ENCODE peak calls at places on chromosomes 4 and X, in ten cellular contexts. A is dorsolateral prefrontal cortex; Z is NCI-H1105; C is fibroblast of mammary gland; T is GM18507; Y is caudate nucleus; U is psoas muscle; N is AG20443; I is stimulated activated CD4-positive, alpha-beta T cell treated with anti-CD3 and anti-CD28 coated beads, Interleukin-2, amount 100 ng/mL, for 48 hours; F is glutamatergic neuron. W is an unnamed sample.

GRCh38 chr4:15144249-15144966 is 142.1 kb downstream of the CPEB2 start:
- DNase-seq in A (no peak), Z (peak), C (no peak), T (no peak), Y (no peak), U (no peak), N (no peak), I (no peak), F (no peak), W (no peak)

GRCh38 chr4:17309567-17310268 is 202.2 kb downstream of the QDPR start:
- DNase-seq in A (no peak), Z (no peak), C (peak), T (no peak), Y (no peak), U (no peak), N (no peak), I (no peak), F (no peak), W (peak)

GRCh38 chr4:57981123-57981522 is 870.9 kb upstream of the IGFBP7 start:
- DNase-seq in A (no peak), Z (no peak), C (no peak), T (no peak), Y (no peak), U (no peak), N (no peak), I (no peak), F (no peak), W (no peak)

GRCh38 chrX:119981286-119982070 is 37.9 kb upstream of the NKAP start:
- DNase-seq in A (no peak), Z (peak), C (peak), T (no peak), Y (no peak), U (no peak), N (peak), I (no peak), F (peak), W (peak)

GRCh38 chrX:48939417-48940228 is 17.8 kb downstream of the OTUD5 start:
- DNase-seq in A (no peak), Z (no peak), C (no peak), T (no peak), Y (no peak), U (no peak), N (no peak), I (no peak), F (no peak), W (no peak)

GRCh38 chrX:94744786-94745185 is 1070.8 kb downstream of the FAM133A start:
- DNase-seq in A (no peak), Z (no peak), C (no peak), T (no peak), Y (no peak), U (no peak), N (no peak), I (no peak), F (no peak), W (no peak)

GRCh38 chr4:141307241-141307689 is 86.6 kb downstream of the ZNF330 start:
- DNase-seq in A (peak), Z (peak), C (peak), T (peak), Y (no peak), U (peak), N (peak), I (peak), F (peak), W (peak)

GRCh38 chr4:37528161-37528560 is 158.0 kb downstream of the RELL1 start:
- DNase-seq in A (no peak), Z (no peak), C (no peak), T (no peak), Y (no peak), U (no peak), N (no peak), I (no peak), F (no peak), W (no peak)

GRCh38 chr4:15690020-15690809 is 8.6 kb downstream of the FAM200B start:
- DNase-seq in A (no peak), Z (no peak), C (peak), T (no peak), Y (no peak), U (no peak), N (peak), I (no peak), F (no peak), W (peak)

GRCh38 chrX:30373951-30374350 is 64.8 kb upstream of the NR0B1 start:
- DNase-seq in A (no peak), Z (no peak), C (no peak), T (no peak), Y (no peak), U (no peak), N (no peak), I (no peak), F (no peak), W (no peak)

GRCh38 chr4:40822781-40823180 is 73.0 kb downstream of the NSUN7 start:
- DNase-seq in A (no peak), Z (no peak), C (no peak), T (no peak), Y (no peak), U (no peak), N (no peak), I (no peak), F (no peak), W (no peak)

GRCh38 chr4:81106150-81106549 is 75.6 kb downstream of the BMP3 start:
- DNase-seq in A (no peak), Z (no peak), C (no peak), T (no peak), Y (no peak), U (no peak), N (no peak), I (no peak), F (no peak), W (no peak)

GRCh38 chr4:15457401-15458201 is 12.1 kb upstream of the CC2D2A start:
- DNase-seq in A (no peak), Z (peak), C (peak), T (no peak), Y (no peak), U (no peak), N (peak), I (no peak), F (no peak), W (peak)

GRCh38 chr4:121514443-121514842 is 133.6 kb upstream of the QRFPR start:
- DNase-seq in A (no peak), Z (no peak), C (no peak), T (no peak), Y (no peak), U (no peak), N (no peak), I (no peak), F (no peak), W (no peak)

GRCh38 chr4:87864321-87864720 is 31.6 kb downstream of the MEPE start:
- DNase-seq in A (no peak), Z (no peak), C (no peak), T (no peak), Y (no peak), U (no peak), N (no peak), I (no peak), F (no peak), W (no peak)